ENCODE peak calls at places on chromosomes 12 and 14, in eight cellular contexts. S is HT-29; R is left ventricle myocardium inferior; V is stimulated activated CD4-positive, alpha-beta T cell treated with anti-CD3 and anti-CD28 coated beads, Interleukin-4, amount 100 ng/mL, for 1 hour; Q is A172; H is nephron progenitor cell; U is ELR; M is NCI-H1436. Z is an unnamed sample.

GRCh38 chr14:100144996-100145646 is 14.3 kb downstream of the DEGS2 start:
- DNase-seq in S (peak), R (no peak), V (no peak), Q (no peak), H (no peak), U (no peak), M (no peak), Z (no peak)

GRCh38 chr14:29587046-29587445 is 340.6 kb downstream of the PRKD1 start:
- DNase-seq in S (no peak), R (no peak), V (no peak), Q (no peak), H (no peak), U (no peak), M (no peak), Z (no peak)

GRCh38 chr14:105187116-105187515 is 6.0 kb upstream of the NUDT14 start:
- DNase-seq in S (no peak), R (no peak), V (no peak), Q (no peak), H (no peak), U (no peak), M (no peak), Z (no peak)

GRCh38 chr14:99808515-99808914 is 15.3 kb downstream of the EML1 start:
- DNase-seq in S (no peak), R (no peak), V (no peak), Q (no peak), H (no peak), U (no peak), M (no peak), Z (no peak)

GRCh38 chr12:5343711-5344110 is 88.2 kb upstream of the NTF3 start:
- DNase-seq in S (no peak), R (no peak), V (no peak), Q (no peak), H (no peak), U (no peak), M (no peak), Z (no peak)

GRCh38 chr14:52350445-52350844 is 36.3 kb downstream of the PTGER2 start:
- DNase-seq in S (no peak), R (no peak), V (no peak), Q (no peak), H (no peak), U (no peak), M (no peak), Z (no peak)

GRCh38 chr14:81946808-81947798 is 413.4 kb upstream of the SEL1L start:
- DNase-seq in S (no peak), R (peak), V (no peak), Q (no peak), H (no peak), U (no peak), M (no peak), Z (no peak)

GRCh38 chr14:77529213-77529612 is 30.6 kb upstream of the ISM2 start:
- DNase-seq in S (no peak), R (no peak), V (no peak), Q (no peak), H (no peak), U (no peak), M (no peak), Z (no peak)

GRCh38 chr12:25701290-25701689 is 148.2 kb upstream of the LMNTD1 start:
- DNase-seq in S (no peak), R (no peak), V (no peak), Q (peak), H (no peak), U (peak), M (no peak), Z (peak)

GRCh38 chr12:111953455-111953854 is 59.5 kb downstream of the TMEM116 start:
- DNase-seq in S (no peak), R (no peak), V (no peak), Q (no peak), H (no peak), U (no peak), M (no peak), Z (peak)

GRCh38 chr14:88746042-88746441 is 46.7 kb downstream of the EML5 start:
- DNase-seq in S (no peak), R (no peak), V (no peak), Q (no peak), H (no peak), U (no peak), M (no peak), Z (no peak)

GRCh38 chr14:35242599-35243311 is 49.4 kb upstream of the PSMA6 start:
- DNase-seq in S (no peak), R (no peak), V (no peak), Q (no peak), H (no peak), U (no peak), M (no peak), Z (no peak)

GRCh38 chr12:124545508-124546418 is 21.6 kb downstream of the NCOR2 start:
- DNase-seq in S (peak), R (no peak), V (peak), Q (peak), H (no peak), U (no peak), M (no peak), Z (no peak)

GRCh38 chr14:56498112-56498511 is 81.5 kb upstream of the TMEM260 start:
- DNase-seq in S (no peak), R (no peak), V (no peak), Q (no peak), H (no peak), U (no peak), M (no peak), Z (no peak)

GRCh38 chr12:66756631-66757030 is 77.8 kb upstream of the GRIP1 start:
- DNase-seq in S (no peak), R (no peak), V (no peak), Q (no peak), H (no peak), U (no peak), M (no peak), Z (peak)

GRCh38 chr14:60021619-60022018 is 70.1 kb upstream of the PCNX4 start:
- DNase-seq in S (no peak), R (no peak), V (no peak), Q (no peak), H (no peak), U (no peak), M (no peak), Z (no peak)

GRCh38 chr12:108622425-108622824 is 11.3 kb downstream of the SELPLG start:
- DNase-seq in S (peak), R (no peak), V (no peak), Q (peak), H (no peak), U (no peak), M (peak), Z (peak)

GRCh38 chr12:108768591-108769500 is 37.5 kb upstream of the CORO1C start:
- DNase-seq in S (peak), R (peak), V (peak), Q (no peak), H (peak), U (no peak), M (peak), Z (peak)

GRCh38 chr12:132030367-132031038 is 80.8 kb downstream of the EP400 start:
- DNase-seq in S (no peak), R (peak), V (no peak), Q (no peak), H (no peak), U (peak), M (no peak), Z (peak)

GRCh38 chr12:128930591-128930990 is 77.3 kb downstream of the GLT1D1 start:
- DNase-seq in S (no peak), R (no peak), V (no peak), Q (no peak), H (no peak), U (no peak), M (peak), Z (no peak)

GRCh38 chr14:92659765-92660561 is 88.5 kb downstream of the LGMN start:
- DNase-seq in S (no peak), R (peak), V (no peak), Q (no peak), H (no peak), U (no peak), M (no peak), Z (peak)

GRCh38 chr12:19779393-19780056 is 340.2 kb downstream of the AEBP2 start:
- DNase-seq in S (no peak), R (peak), V (no peak), Q (no peak), H (peak), U (no peak), M (no peak), Z (no peak)

GRCh38 chr14:84323963-84324362 is 1206.0 kb upstream of the FLRT2 start:
- DNase-seq in S (no peak), R (no peak), V (no peak), Q (no peak), H (no peak), U (peak), M (no peak), Z (peak)

GRCh38 chr12:119700078-119700477 is 32.1 kb downstream of the PRKAB1 start:
- DNase-seq in S (no peak), R (no peak), V (no peak), Q (no peak), H (no peak), U (no peak), M (no peak), Z (no peak)

GRCh38 chr12:59629890-59630289 is 34.1 kb downstream of the SLC16A7 start:
- DNase-seq in S (no peak), R (no peak), V (no peak), Q (no peak), H (no peak), U (no peak), M (no peak), Z (no peak)

GRCh38 chr12:56208014-56208413 is 13.7 kb downstream of the RNF41 start:
- DNase-seq in S (no peak), R (no peak), V (no peak), Q (no peak), H (no peak), U (no peak), M (no peak), Z (no peak)

GRCh38 chr14:23438130-23438893 is 2.9 kb upstream of the MYH7 start:
- DNase-seq in S (no peak), R (peak), V (no peak), Q (no peak), H (no peak), U (no peak), M (no peak), Z (no peak)

GRCh38 chr12:76346236-76346635 is 2.0 kb downstream of the BBS10 start:
- DNase-seq in S (no peak), R (no peak), V (no peak), Q (no peak), H (no peak), U (peak), M (no peak), Z (no peak)

GRCh38 chr12:11651377-11651776 is 1.9 kb downstream of the ETV6 start:
- DNase-seq in S (no peak), R (no peak), V (no peak), Q (no peak), H (no peak), U (peak), M (no peak), Z (no peak)

GRCh38 chr12:44385964-44386363 is 490.2 kb downstream of the NELL2 start:
- DNase-seq in S (no peak), R (no peak), V (no peak), Q (no peak), H (no peak), U (no peak), M (no peak), Z (no peak)

GRCh38 chr12:95083938-95084337 is 10.5 kb upstream of the NR2C1 start:
- DNase-seq in S (peak), R (no peak), V (no peak), Q (no peak), H (peak), U (peak), M (no peak), Z (no peak)

GRCh38 chr14:72665259-72665658 is 228.6 kb downstream of the DPF3 start:
- DNase-seq in S (no peak), R (no peak), V (no peak), Q (peak), H (no peak), U (peak), M (no peak), Z (peak)

GRCh38 chr12:52442600-52443061 is 8.5 kb upstream of the KRT75 start:
- DNase-seq in S (peak), R (no peak), V (no peak), Q (peak), H (peak), U (peak), M (no peak), Z (peak)

GRCh38 chr14:90383731-90384542 is 12.9 kb upstream of the CALM1 start:
- DNase-seq in S (peak), R (peak), V (peak), Q (no peak), H (peak), U (peak), M (peak), Z (peak)

GRCh38 chr12:124831590-124831989 is 32.1 kb downstream of the SCARB1 start:
- DNase-seq in S (no peak), R (no peak), V (no peak), Q (no peak), H (no peak), U (no peak), M (no peak), Z (no peak)

GRCh38 chr12:62730649-62731377 is 204.1 kb downstream of the PPM1H start:
- DNase-seq in S (peak), R (no peak), V (no peak), Q (peak), H (no peak), U (peak), M (no peak), Z (peak)

GRCh38 chr14:64682173-64682710 is 22.0 kb upstream of the PLEKHG3 start:
- DNase-seq in S (no peak), R (peak), V (no peak), Q (no peak), H (no peak), U (no peak), M (no peak), Z (peak)

GRCh38 chr14:65791551-65791981 is 379.0 kb downstream of the FUT8 start:
- DNase-seq in S (no peak), R (no peak), V (no peak), Q (peak), H (peak), U (peak), M (no peak), Z (no peak)

GRCh38 chr12:54704187-54704586 is 56.0 kb upstream of the DCD start:
- DNase-seq in S (no peak), R (no peak), V (no peak), Q (no peak), H (no peak), U (no peak), M (no peak), Z (no peak)

Z was measured in epithelial cell of esophagus.